ENCODE peak calls at places on chromosome 18, in nine cellular contexts. A, P, F, D, I, M, V, U and W are unnamed samples.

GRCh38 chr18:44325903-44326650 is 354.6 kb upstream of the SETBP1 start:
- DNase-seq in I (peak), V (no peak), D (peak), F (peak), P (no peak), U (peak), M (peak), A (peak), W (no peak)

GRCh38 chr18:25284861-25285574 is 66.9 kb downstream of the ZNF521 start:
- DNase-seq in F (no peak), D (no peak), I (peak), A (no peak), M (no peak), U (peak), P (no peak), V (no peak), W (peak)

GRCh38 chr18:44852818-44853217 is 172.1 kb downstream of the SETBP1 start:
- DNase-seq in U (no peak), V (no peak), M (peak), P (no peak), I (no peak), F (no peak), A (no peak), D (no peak), W (peak)

GRCh38 chr18:50327983-50328382 is 40.5 kb upstream of the CXXC1 start:
- DNase-seq in U (no peak), P (no peak), A (no peak), V (no peak), F (no peak), I (no peak), M (no peak), D (no peak), W (no peak)

GRCh38 chr18:52569492-52569891 is 229.5 kb downstream of the DCC start:
- DNase-seq in M (no peak), D (no peak), F (no peak), P (no peak), A (no peak), V (no peak), I (no peak), U (no peak), W (no peak)

GRCh38 chr18:48475635-48476549 is 62.9 kb upstream of the CTIF start:
- DNase-seq in F (peak), V (peak), P (peak), U (peak), I (peak), M (peak), D (no peak), A (no peak), W (peak)

GRCh38 chr18:75363446-75364225 is 63.9 kb downstream of the SMIM21 start:
- DNase-seq in F (no peak), I (no peak), U (no peak), A (no peak), M (no peak), V (no peak), P (no peak), D (no peak), W (no peak)

GRCh38 chr18:9333441-9334350 is 877 bp upstream of the TWSG1 start:
- DNase-seq in V (no peak), D (peak), F (no peak), M (no peak), I (peak), A (peak), U (peak), P (no peak), W (no peak)

GRCh38 chr18:46696268-46696667 is 39.2 kb upstream of the LOXHD1 start:
- DNase-seq in M (no peak), A (peak), F (no peak), U (no peak), P (no peak), I (no peak), V (no peak), D (no peak), W (no peak)

GRCh38 chr18:78971511-78972245 is 7.9 kb upstream of the SALL3 start:
- DNase-seq in V (no peak), U (no peak), I (no peak), F (no peak), D (no peak), M (no peak), A (no peak), P (no peak), W (no peak)

GRCh38 chr18:29034113-29034856 is 857.4 kb upstream of the CDH2 start:
- DNase-seq in F (no peak), M (no peak), V (no peak), U (no peak), A (no peak), D (no peak), I (no peak), P (no peak), W (no peak)

GRCh38 chr18:76678248-76678647 is 144.1 kb upstream of the ZNF236 start:
- DNase-seq in U (no peak), D (no peak), F (no peak), V (no peak), P (no peak), A (no peak), M (no peak), I (peak), W (no peak)

GRCh38 chr18:21599585-21600525 is 649 bp downstream of the ESCO1 start:
- DNase-seq in F (peak), D (peak), A (no peak), U (peak), V (peak), P (no peak), M (peak), I (no peak), W (no peak)

GRCh38 chr18:74896390-74896991 is 298.8 kb downstream of the ZNF407 start:
- DNase-seq in U (peak), F (peak), A (peak), M (peak), P (peak), V (peak), D (peak), I (no peak), W (peak)

GRCh38 chr18:48052291-48052840 is 121.9 kb upstream of the SMAD2 start:
- DNase-seq in A (no peak), D (no peak), P (no peak), M (no peak), F (no peak), U (no peak), V (no peak), I (no peak), W (no peak)

GRCh38 chr18:58965930-58966662 is 101.4 kb downstream of the ZNF532 start:
- DNase-seq in F (no peak), I (no peak), D (no peak), V (no peak), P (no peak), U (peak), A (no peak), M (peak), W (no peak)

GRCh38 chr18:77151791-77152517 is 19.4 kb upstream of the MBP start:
- DNase-seq in D (no peak), U (no peak), I (no peak), F (no peak), A (no peak), V (no peak), M (no peak), P (no peak), W (no peak)

GRCh38 chr18:36354989-36355388 is 57.5 kb downstream of the FHOD3 start:
- DNase-seq in U (no peak), I (no peak), F (no peak), A (peak), D (no peak), M (no peak), P (no peak), V (no peak), W (no peak)

GRCh38 chr18:78875268-78875997 is 104.2 kb upstream of the SALL3 start:
- DNase-seq in P (peak), I (no peak), V (peak), D (peak), A (no peak), F (peak), M (no peak), U (peak), W (no peak)

GRCh38 chr18:69686861-69687260 is 260.8 kb downstream of the CD226 start:
- DNase-seq in V (no peak), P (no peak), F (no peak), I (no peak), A (no peak), U (no peak), D (no peak), M (no peak), W (no peak)

GRCh38 chr18:33578371-33579146 is 540 bp downstream of the ASXL3 start:
- DNase-seq in M (no peak), I (peak), P (no peak), U (peak), A (peak), V (peak), F (peak), D (peak), W (no peak)

GRCh38 chr18:26746284-26747130 is 119.0 kb downstream of the AQP4 start:
- DNase-seq in P (no peak), V (peak), I (no peak), D (no peak), F (no peak), M (no peak), U (no peak), A (no peak), W (no peak)

GRCh38 chr18:58205087-58205779 is 161.2 kb downstream of the NEDD4L start:
- DNase-seq in P (no peak), I (peak), A (no peak), U (no peak), V (no peak), M (no peak), D (peak), F (no peak), W (no peak)

GRCh38 chr18:24022141-24022540 is 7.6 kb downstream of the TTC39C start:
- DNase-seq in I (no peak), P (no peak), D (no peak), U (no peak), A (no peak), M (no peak), F (no peak), V (no peak), W (no peak)

GRCh38 chr18:24023185-24023814 is 8.7 kb downstream of the TTC39C start:
- DNase-seq in F (peak), V (peak), P (no peak), D (no peak), M (no peak), I (no peak), U (peak), A (no peak), W (no peak)

GRCh38 chr18:24027156-24027555 is 12.6 kb downstream of the TTC39C start:
- DNase-seq in P (no peak), A (peak), D (no peak), V (no peak), I (peak), M (no peak), F (no peak), U (no peak), W (peak)

GRCh38 chr18:24024425-24024824 is 9.9 kb downstream of the TTC39C start:
- DNase-seq in M (no peak), A (no peak), V (no peak), I (no peak), F (no peak), D (no peak), U (no peak), P (no peak), W (no peak)

DNA sequence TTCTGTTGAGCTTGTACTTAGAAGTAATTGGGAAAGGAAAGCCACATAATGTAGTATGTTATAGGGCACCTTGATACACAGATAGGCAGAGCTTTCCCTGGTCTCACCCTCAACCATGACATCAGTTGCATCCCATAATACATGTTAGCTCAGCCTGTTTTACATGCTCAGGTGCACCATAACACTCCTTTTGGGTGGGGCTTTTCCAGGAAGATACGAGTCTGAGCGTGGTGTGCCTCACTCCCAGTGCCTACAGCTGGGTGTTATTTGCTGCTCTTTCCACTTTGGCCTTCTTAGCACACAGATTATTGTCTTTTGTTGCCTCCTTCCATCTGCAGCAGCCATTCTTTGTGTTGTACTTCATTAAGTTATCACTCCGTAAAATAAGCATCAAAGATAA is 11.9 kb downstream of the TTC39C start:
- DNase-seq in P (no peak), M (no peak), A (no peak), F (no peak), D (peak), V (no peak), U (no peak), I (no peak), W (no peak)
- H3K27ac ChIP-seq in P (no peak), M (no peak), A (no peak), F (no peak), D (no peak), V (no peak), U (no peak), I (no peak), W (no peak)

GRCh38 chr18:3455938-3456685 is 6.1 kb downstream of the TGIF1 start:
- DNase-seq in I (no peak), D (peak), U (no peak), P (no peak), V (peak), A (no peak), M (no peak), F (peak), W (no peak)

GRCh38 chr18:3458952-3459853 is 9.2 kb downstream of the TGIF1 start:
- DNase-seq in I (no peak), D (no peak), A (no peak), P (no peak), M (no peak), F (no peak), U (no peak), V (no peak), W (no peak)

GRCh38 chr18:3456686-3457069 is 6.7 kb downstream of the TGIF1 start:
- DNase-seq in U (no peak), M (no peak), A (no peak), P (no peak), V (peak), I (no peak), F (peak), D (peak), W (no peak)

GRCh38 chr18:3457261-3457724 is 7.3 kb downstream of the TGIF1 start:
- DNase-seq in I (no peak), D (peak), A (no peak), F (no peak), M (no peak), P (no peak), U (no peak), V (no peak), W (no peak)

DNA sequence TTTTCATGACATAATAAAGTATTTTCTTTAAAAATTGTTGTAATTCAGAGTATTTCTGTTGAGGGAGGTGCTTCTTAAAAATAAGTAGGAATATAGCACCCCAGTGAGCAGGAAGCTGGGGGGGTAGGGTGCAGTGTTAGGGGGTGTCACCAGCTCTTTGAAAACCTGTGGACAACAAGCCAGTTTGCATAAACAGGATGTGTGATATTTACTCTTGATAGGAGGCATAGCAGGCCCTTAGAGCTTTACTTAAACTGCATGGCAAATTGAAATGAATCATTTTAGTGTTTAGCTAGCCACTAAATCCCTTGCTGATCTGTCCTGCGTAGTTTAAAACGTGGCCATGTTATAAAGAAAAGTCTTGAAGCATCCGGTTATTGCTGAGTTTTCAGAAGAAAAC is 8.4 kb downstream of the TGIF1 start:
- DNase-seq in I (no peak), D (no peak), F (no peak), U (no peak), M (no peak), P (no peak), V (no peak), A (no peak), W (no peak)
- H3K4me3 ChIP-seq in I (no peak), D (no peak), F (no peak), U (no peak), M (no peak), P (no peak), V (no peak), A (no peak), W (no peak)

GRCh38 chr18:39801848-39802247 is 2153.2 kb upstream of the PIK3C3 start:
- DNase-seq in P (no peak), F (no peak), A (no peak), M (no peak), U (no peak), V (no peak), D (no peak), I (no peak), W (no peak)
- H3K27ac ChIP-seq in P (no peak), F (no peak), A (no peak), M (no peak), U (no peak), V (no peak), D (no peak), I (no peak), W (no peak)

GRCh38 chr18:2909431-2910140 is 62.8 kb downstream of the EMILIN2 start:
- DNase-seq in V (no peak), P (no peak), I (peak), D (no peak), F (no peak), M (no peak), A (no peak), U (no peak), W (no peak)

GRCh38 chr18:2907459-2908145 is 60.8 kb downstream of the EMILIN2 start:
- DNase-seq in P (no peak), F (no peak), A (no peak), V (no peak), D (no peak), I (no peak), U (no peak), M (no peak), W (no peak)

GRCh38 chr18:2906522-2907458 is 60.0 kb downstream of the EMILIN2 start:
- DNase-seq in U (peak), M (peak), P (no peak), V (peak), I (peak), F (peak), D (peak), A (peak), W (no peak)

GRCh38 chr18:2908946-2909335 is 62.1 kb downstream of the EMILIN2 start:
- DNase-seq in P (no peak), V (no peak), U (no peak), A (no peak), M (no peak), F (no peak), D (no peak), I (peak), W (no peak)

DNA sequence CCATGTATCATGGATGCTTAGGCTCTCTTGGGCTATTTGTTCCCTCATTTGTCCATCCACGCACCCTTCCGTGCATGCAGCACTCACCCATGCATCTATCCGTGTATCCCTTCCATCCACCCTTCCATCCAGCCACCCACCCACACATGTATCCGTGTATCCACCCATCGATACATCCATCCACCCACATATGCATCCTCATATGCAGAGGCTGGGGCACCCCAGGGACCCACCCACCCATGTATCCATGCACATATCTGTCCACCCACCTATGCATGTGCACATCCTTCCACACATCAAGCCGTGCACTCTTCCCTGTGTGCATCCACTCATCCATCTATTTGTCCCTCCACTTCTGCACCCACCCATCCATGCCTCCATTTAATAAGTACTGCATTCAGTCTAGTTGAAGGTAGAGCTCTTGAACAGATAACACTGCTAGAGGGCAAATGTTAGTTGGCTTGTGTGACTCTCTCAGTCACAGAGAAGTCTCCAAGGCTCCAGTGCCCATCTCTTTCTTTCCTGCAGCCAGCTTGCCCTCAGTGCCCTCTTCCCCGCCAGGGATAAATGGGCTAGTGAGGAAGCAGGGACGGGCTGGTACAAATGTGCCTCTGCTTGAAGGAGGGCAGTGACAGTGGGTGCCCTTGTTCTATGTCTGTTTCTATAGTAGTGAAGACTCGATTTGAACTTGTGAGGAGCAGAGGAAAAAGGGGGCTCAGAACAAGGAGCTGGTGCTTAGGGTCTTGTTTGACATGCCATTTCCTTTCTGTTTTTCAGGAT is 61.5 kb downstream of the EMILIN2 start:
- DNase-seq in M (no peak), F (no peak), V (no peak), I (peak), A (no peak), U (no peak), P (no peak), D (no peak), W (no peak)
- H3K4me3 ChIP-seq in M (no peak), F (no peak), V (no peak), I (no peak), A (no peak), U (no peak), P (no peak), D (no peak), W (no peak)

GRCh38 chr18:55862693-55863485 is 274.9 kb upstream of the TCF4 start:
- DNase-seq in P (no peak), A (no peak), U (peak), V (no peak), I (no peak), M (no peak), D (no peak), F (no peak), W (no peak)
- H3K27ac ChIP-seq in P (no peak), A (peak), U (no peak), V (no peak), I (peak), M (no peak), D (no peak), F (no peak), W (peak)

GRCh38 chr18:35267809-35268208 is 22.2 kb downstream of the ZSCAN30 start:
- DNase-seq in U (no peak), M (no peak), I (no peak), V (no peak), A (peak), D (peak), P (no peak), F (no peak), W (no peak)
- H3K4me3 ChIP-seq in U (no peak), M (no peak), I (peak), V (no peak), A (peak), D (peak), P (no peak), F (no peak), W (peak)

GRCh38 chr18:63447066-63447465 is 24.8 kb upstream of the VPS4B start:
- DNase-seq in I (no peak), P (no peak), V (no peak), M (no peak), U (no peak), F (no peak), A (no peak), D (no peak), W (no peak)

GRCh38 chr18:63454497-63454896 is 22.3 kb upstream of the SERPINB5 start:
- DNase-seq in U (no peak), A (no peak), M (no peak), F (no peak), P (no peak), V (no peak), D (peak), I (no peak), W (no peak)

GRCh38 chr18:63457987-63458386 is 18.8 kb upstream of the SERPINB5 start:
- DNase-seq in M (no peak), D (peak), V (no peak), F (no peak), A (no peak), I (no peak), U (no peak), P (no peak), W (no peak)

GRCh38 chr18:63451774-63452173 is 25.0 kb upstream of the SERPINB5 start:
- DNase-seq in P (no peak), M (no peak), F (peak), U (no peak), D (peak), I (peak), A (no peak), V (no peak), W (no peak)

DNA sequence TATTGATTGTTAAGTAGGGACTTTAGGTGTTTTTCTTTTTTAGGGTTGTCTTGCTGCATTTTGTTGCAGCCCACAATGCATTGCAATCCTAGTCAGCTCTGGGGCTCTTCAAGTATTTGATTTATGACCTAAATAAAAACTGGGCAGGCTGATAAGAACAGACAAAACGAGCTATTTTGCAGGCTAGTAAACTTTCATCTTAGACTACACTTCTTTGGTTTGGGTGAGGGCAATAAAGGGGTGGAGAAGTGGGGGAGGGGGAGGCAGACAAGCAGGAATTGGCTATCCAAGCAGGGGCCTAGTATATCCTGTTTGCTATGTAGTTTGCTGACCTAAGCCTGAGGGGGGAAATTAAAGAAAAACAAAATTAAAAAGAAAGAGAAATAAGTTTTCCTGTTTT is 24.5 kb upstream of the SERPINB5 start:
- DNase-seq in P (no peak), A (no peak), F (peak), D (peak), M (no peak), V (no peak), I (peak), U (no peak), W (no peak)
- H3K27ac ChIP-seq in P (no peak), A (no peak), F (peak), D (peak), M (no peak), V (no peak), I (peak), U (no peak), W (no peak)

GRCh38 chr18:5239447-5239846 is 42.4 kb upstream of the AKAIN1 start:
- DNase-seq in I (no peak), M (no peak), P (no peak), V (no peak), F (no peak), A (no peak), D (no peak), U (no peak), W (no peak)
- H3K4me3 ChIP-seq in I (peak), M (no peak), P (no peak), V (peak), F (peak), A (peak), D (no peak), U (peak), W (peak)

GRCh38 chr18:51342815-51343214 is 145.3 kb upstream of the MEX3C start:
- DNase-seq in D (no peak), I (no peak), A (no peak), V (peak), F (peak), M (peak), U (no peak), P (no peak), W (no peak)
- H3K27ac ChIP-seq in D (no peak), I (no peak), A (no peak), V (no peak), F (peak), M (no peak), U (no peak), P (no peak), W (no peak)